ENCODE peak calls at places on chromosomes 12 and 14, in nine cellular contexts. V, H, K, B, T, A, C, Z and R are unnamed samples.

GRCh38 chr12:89756638-89757321 is 48.1 kb upstream of the ATP2B1 start:
- DNase-seq in V (no peak), H (no peak), K (peak), B (peak), T (peak), A (no peak), C (no peak), Z (peak), R (no peak)

GRCh38 chr14:70713096-70713875 is 71.6 kb downstream of the TTC9 start:
- DNase-seq in V (no peak), H (no peak), K (no peak), B (no peak), T (peak), A (no peak), C (no peak), Z (no peak), R (no peak)

GRCh38 chr14:93047661-93048060 is 68.1 kb downstream of the ITPK1 start:
- DNase-seq in V (no peak), H (no peak), K (no peak), B (peak), T (no peak), A (peak), C (no peak), Z (no peak), R (no peak)

GRCh38 chr12:88299567-88300101 is 157.5 kb downstream of the TMTC3 start:
- DNase-seq in V (no peak), H (no peak), K (peak), B (peak), T (no peak), A (no peak), C (no peak), Z (peak), R (no peak)

GRCh38 chr12:90677552-90677951 is 277.4 kb downstream of the CCER1 start:
- DNase-seq in V (no peak), H (no peak), K (no peak), B (peak), T (no peak), A (no peak), C (no peak), Z (no peak), R (no peak)

GRCh38 chr14:32469388-32470160 is 140.5 kb downstream of the AKAP6 start:
- DNase-seq in V (no peak), H (no peak), K (peak), B (peak), T (no peak), A (no peak), C (no peak), Z (peak), R (no peak)

GRCh38 chr12:111413442-111414086 is 7.8 kb downstream of the SH2B3 start:
- DNase-seq in V (no peak), H (no peak), K (peak), B (peak), T (peak), A (no peak), C (no peak), Z (no peak), R (no peak)

GRCh38 chr12:32399373-32400113 is at the start of gene FGD4:
- DNase-seq in V (peak), H (peak), K (peak), B (peak), T (peak), A (peak), C (peak), Z (peak), R (peak)

GRCh38 chr14:53167602-53168328 is 14.6 kb upstream of the DDHD1 start:
- DNase-seq in V (no peak), H (no peak), K (peak), B (peak), T (no peak), A (no peak), C (no peak), Z (no peak), R (no peak)

GRCh38 chr14:64212666-64213065 is 81.5 kb downstream of the ESR2 start:
- DNase-seq in V (no peak), H (no peak), K (no peak), B (no peak), T (no peak), A (no peak), C (no peak), Z (no peak), R (no peak)

GRCh38 chr12:52445876-52446275 is 6.1 kb downstream of the KRT6B start:
- DNase-seq in V (no peak), H (no peak), K (no peak), B (no peak), T (no peak), A (no peak), C (no peak), Z (no peak), R (no peak)

GRCh38 chr14:31954991-31955390 is 122.1 kb upstream of the ARHGAP5 start:
- DNase-seq in V (no peak), H (no peak), K (peak), B (no peak), T (no peak), A (no peak), C (no peak), Z (no peak), R (no peak)

GRCh38 chr14:105126126-105126969 is 42.2 kb downstream of the JAG2 start:
- DNase-seq in V (no peak), H (no peak), K (no peak), B (no peak), T (no peak), A (peak), C (no peak), Z (no peak), R (no peak)

GRCh38 chr14:64421166-64421565 is 33.0 kb downstream of the MTHFD1 start:
- DNase-seq in V (no peak), H (no peak), K (peak), B (peak), T (no peak), A (no peak), C (no peak), Z (no peak), R (no peak)

GRCh38 chr14:102588821-102589220 is 3.6 kb upstream of the RCOR1 start:
- DNase-seq in V (no peak), H (no peak), K (no peak), B (no peak), T (no peak), A (no peak), C (no peak), Z (no peak), R (no peak)

GRCh38 chr14:78448483-78449094 is 278.4 kb downstream of the NRXN3 start:
- DNase-seq in V (peak), H (no peak), K (peak), B (peak), T (peak), A (no peak), C (peak), Z (peak), R (peak)

GRCh38 chr12:18320036-18320617 is 58.8 kb downstream of the PIK3C2G start:
- DNase-seq in V (peak), H (no peak), K (peak), B (peak), T (no peak), A (no peak), C (no peak), Z (peak), R (no peak)

GRCh38 chr14:20679907-20680306 is 4.5 kb upstream of the RNASE4 start:
- DNase-seq in V (peak), H (no peak), K (peak), B (peak), T (no peak), A (no peak), C (no peak), Z (peak), R (no peak)

GRCh38 chr12:93404961-93405849 is 27.5 kb downstream of the NUDT4 start:
- DNase-seq in V (no peak), H (no peak), K (no peak), B (no peak), T (no peak), A (no peak), C (no peak), Z (no peak), R (no peak)

GRCh38 chr14:91089958-91090535 is 23.8 kb upstream of the DGLUCY start:
- DNase-seq in V (no peak), H (no peak), K (no peak), B (no peak), T (no peak), A (no peak), C (no peak), Z (no peak), R (no peak)

GRCh38 chr14:65239143-65239672 is 136.9 kb upstream of the MAX start:
- DNase-seq in V (no peak), H (no peak), K (peak), B (peak), T (no peak), A (peak), C (no peak), Z (no peak), R (no peak)

GRCh38 chr12:80713419-80713818 is 3.3 kb upstream of the MYF5 start:
- DNase-seq in V (no peak), H (no peak), K (no peak), B (no peak), T (no peak), A (no peak), C (no peak), Z (no peak), R (no peak)
- TF ChIP-seq CTCF in V (no peak), H (no peak), K (no peak), B (no peak), T (no peak), A (no peak), C (no peak), Z (no peak), R (no peak)

DNA sequence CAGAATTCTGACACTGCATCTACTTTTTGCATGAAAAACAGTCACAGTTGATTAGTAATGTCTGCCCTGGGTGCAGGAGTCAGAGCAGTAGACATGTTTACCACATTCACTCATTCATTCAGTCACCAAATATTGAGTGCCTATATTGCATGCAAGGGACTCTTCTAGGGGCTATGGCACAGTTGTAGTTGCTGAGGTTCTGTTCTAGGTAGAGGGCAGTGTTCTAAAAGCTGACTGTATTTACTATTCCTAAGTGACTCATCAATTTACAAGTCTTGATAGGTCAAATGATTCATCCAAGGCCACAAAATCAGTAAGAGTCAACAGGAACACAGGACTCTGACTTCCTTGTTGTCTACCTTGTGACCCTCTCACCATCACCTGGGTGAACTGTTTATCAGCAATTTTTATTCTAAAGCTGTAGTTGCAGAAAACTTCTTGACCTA is 223.0 kb downstream of the KTN1 start:
- DNase-seq in V (no peak), H (no peak), K (peak), B (no peak), T (no peak), A (no peak), C (no peak), Z (no peak), R (no peak)
- TF ChIP-seq CTCF in V (no peak), H (no peak), K (peak), B (peak), T (no peak), A (no peak), C (no peak), Z (no peak), R (no peak)

DNA sequence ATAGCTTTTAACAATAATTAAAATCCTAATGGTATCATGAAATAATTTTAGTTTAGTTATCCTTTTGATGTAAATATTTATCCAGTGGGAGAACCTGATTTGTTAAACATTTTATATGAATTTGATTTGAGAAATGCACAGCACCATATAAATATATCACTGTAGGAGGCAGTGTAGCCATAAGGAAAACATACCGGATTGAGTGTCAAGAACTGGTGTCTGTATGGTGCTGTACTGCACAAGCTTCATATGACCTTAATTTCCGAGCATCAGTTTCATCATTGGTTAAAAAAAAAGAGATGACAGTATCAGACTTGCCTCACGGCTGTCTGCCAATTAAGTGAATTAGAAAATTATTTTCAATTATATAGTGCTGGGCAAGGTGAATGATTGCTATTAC is 72.0 kb downstream of the TMTC2 start:
- DNase-seq in V (no peak), H (no peak), K (no peak), B (peak), T (no peak), A (no peak), C (no peak), Z (no peak), R (no peak)
- TF ChIP-seq CTCF in V (no peak), H (no peak), K (no peak), B (no peak), T (no peak), A (no peak), C (no peak), Z (no peak), R (peak)

DNA sequence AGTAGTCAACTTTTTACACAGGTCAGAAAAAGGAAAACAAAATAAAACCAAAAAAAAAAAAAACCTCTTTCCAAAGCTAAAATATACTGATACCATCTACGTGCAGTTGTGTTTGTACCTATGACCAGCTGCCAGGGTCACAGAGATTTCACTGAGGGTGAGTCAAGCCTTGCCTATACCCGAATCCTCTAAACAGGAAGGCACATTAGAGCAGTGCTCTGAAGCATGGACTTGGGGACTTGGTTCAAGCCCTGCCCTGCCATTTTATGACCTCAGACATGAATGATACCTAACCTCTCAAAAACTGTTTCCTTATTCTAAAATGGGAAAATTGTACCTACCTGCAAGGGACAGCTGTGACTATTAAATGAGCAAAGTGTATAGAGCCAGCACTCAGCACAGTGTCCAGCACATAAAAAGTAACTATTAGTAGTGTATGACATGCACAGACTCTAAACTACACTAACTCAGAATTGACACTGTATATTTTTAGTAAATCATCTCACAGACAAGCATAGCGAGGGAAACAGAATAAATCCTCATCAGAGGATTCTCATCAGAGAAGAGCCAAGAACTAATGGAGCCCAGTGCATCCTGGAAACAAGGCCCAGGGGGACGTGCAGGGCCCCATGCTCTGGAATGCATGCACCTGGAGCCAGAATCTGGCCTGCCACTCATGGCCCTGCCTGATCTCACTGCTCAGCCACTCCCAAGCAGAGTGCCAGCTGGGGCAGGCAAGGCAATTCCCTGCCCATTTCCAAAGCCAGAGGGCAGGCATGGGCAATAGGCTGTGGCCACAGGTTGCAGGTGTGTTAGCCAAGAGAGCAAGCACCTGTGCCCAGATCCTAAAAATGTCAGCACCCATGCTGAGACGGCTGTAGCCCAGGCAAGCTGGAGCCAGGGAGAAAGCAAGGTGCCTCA is 57.0 kb downstream of the NT5DC3 start:
- DNase-seq in V (no peak), H (no peak), K (no peak), B (no peak), T (peak), A (no peak), C (no peak), Z (no peak), R (no peak)
- TF ChIP-seq CTCF in V (no peak), H (no peak), K (no peak), B (no peak), T (no peak), A (no peak), C (no peak), Z (no peak), R (no peak)

GRCh38 chr12:108438687-108439086 is 76.4 kb upstream of the FICD start:
- DNase-seq in V (no peak), H (no peak), K (no peak), B (no peak), T (no peak), A (no peak), C (no peak), Z (no peak), R (no peak)

GRCh38 chr12:108441549-108441948 is 73.5 kb upstream of the FICD start:
- DNase-seq in V (no peak), H (no peak), K (no peak), B (no peak), T (no peak), A (no peak), C (no peak), Z (no peak), R (no peak)

GRCh38 chr12:108442910-108443309 is 72.2 kb upstream of the FICD start:
- DNase-seq in V (no peak), H (no peak), K (no peak), B (no peak), T (no peak), A (no peak), C (no peak), Z (no peak), R (no peak)

GRCh38 chr12:108442077-108442476 is 73.0 kb upstream of the FICD start:
- DNase-seq in V (peak), H (no peak), K (no peak), B (no peak), T (peak), A (no peak), C (no peak), Z (no peak), R (no peak)

DNA sequence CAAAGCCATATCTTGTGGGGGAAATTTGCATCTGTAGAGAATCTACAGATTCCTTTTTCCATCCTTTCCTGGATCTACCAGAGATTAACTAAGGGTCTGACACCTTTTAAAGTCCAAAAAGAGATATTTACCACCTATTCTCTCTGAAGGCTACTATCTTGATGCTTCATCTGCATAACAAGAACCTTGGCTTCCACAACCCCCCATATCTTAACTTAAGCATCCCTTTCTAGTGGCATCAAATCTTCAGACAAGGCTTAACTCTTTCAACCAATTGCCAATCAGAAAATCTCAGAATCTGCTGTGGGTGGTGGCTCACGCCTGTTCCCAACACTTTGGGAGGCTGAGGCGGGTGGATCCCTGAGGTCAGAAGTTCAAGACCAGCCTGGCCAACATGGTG is 74.3 kb upstream of the FICD start:
- DNase-seq in V (no peak), H (no peak), K (no peak), B (no peak), T (no peak), A (no peak), C (no peak), Z (no peak), R (no peak)
- TF ChIP-seq CTCF in V (no peak), H (no peak), K (no peak), B (no peak), T (no peak), A (no peak), C (no peak), Z (no peak), R (no peak)

DNA sequence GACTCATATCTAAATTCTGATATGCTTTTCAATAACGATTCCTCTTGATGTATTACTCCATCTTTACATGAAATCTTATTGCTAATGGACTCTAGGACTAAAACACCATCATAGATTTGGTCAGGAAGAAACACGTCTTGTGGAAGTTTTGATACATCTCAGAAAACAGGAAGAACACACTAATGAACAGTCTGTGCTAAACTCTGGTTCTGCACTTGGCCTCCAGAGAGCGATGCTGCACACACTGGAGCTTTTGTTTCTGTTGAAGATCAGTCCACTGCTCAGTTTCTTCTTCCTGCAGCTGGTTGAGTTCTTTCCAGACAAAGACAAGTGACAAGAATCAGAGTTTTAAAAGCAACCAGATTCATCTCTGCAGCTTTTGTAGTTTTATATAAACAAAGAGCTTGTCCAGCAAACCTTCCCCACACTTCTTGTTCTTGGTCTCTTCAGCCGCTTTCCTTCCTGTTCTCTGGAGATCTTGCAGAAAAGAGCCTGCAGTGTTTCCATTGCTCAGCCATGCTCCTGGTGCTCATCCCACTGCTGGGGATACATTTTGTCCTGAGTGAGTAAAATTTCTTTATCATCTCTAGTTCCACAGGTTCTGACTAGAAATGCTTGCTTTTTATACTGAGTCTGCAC is 229.1 kb upstream of the OR4E1 start:
- DNase-seq in V (no peak), H (no peak), K (peak), B (no peak), T (no peak), A (no peak), C (no peak), Z (no peak), R (no peak)
- TF ChIP-seq CTCF in V (no peak), H (no peak), K (peak), B (no peak), T (no peak), A (no peak), C (peak), Z (no peak), R (no peak)